ENCODE peak calls at places on chromosomes 2 and 18, in seven cellular contexts. T is Panc1; J is K562; A is Peyer's patch; I is heart left ventricle; Z is fibroblast of lung; H is CD8-positive, alpha-beta T cell. L is an unnamed sample. For H3K4me1, the result is how much of the 10 kb centered on the place peaks cover.

GRCh38 chr2:134657650-134658250 is 61.0 kb downstream of the TMEM163 start:
- DNase-seq in T (no peak), J (no peak), A (peak), I (no peak), Z (no peak), H (no peak), L (no peak)

GRCh38 chr18:44149706-44150105 is 531.0 kb upstream of the SETBP1 start:
- DNase-seq in T (no peak), J (no peak), A (no peak), I (no peak), Z (peak), H (no peak), L (no peak)

GRCh38 chr2:101981066-101981465 is 10.7 kb upstream of the IL1R2 start:
- DNase-seq in T (no peak), J (no peak), A (no peak), I (no peak), Z (no peak), H (no peak), L (no peak)

GRCh38 chr18:75376004-75376403 is 51.5 kb downstream of the SMIM21 start:
- DNase-seq in T (no peak), J (no peak), A (no peak), I (no peak), Z (no peak), H (no peak), L (no peak)

GRCh38 chr2:173760553-173760952 is 204.6 kb downstream of the SP3 start:
- DNase-seq in T (no peak), J (no peak), A (no peak), I (no peak), Z (peak), H (no peak), L (no peak)

GRCh38 chr2:15260813-15261212 is 300.3 kb downstream of the NBAS start:
- DNase-seq in T (no peak), J (no peak), A (no peak), I (no peak), Z (no peak), H (no peak), L (no peak)

GRCh38 chr2:105237045-105237765 is 4.3 kb upstream of the GPR45 start:
- DNase-seq in T (no peak), J (no peak), A (no peak), I (peak), Z (no peak), H (no peak), L (no peak)

GRCh38 chr18:36634573-36635216 is 194.1 kb downstream of the TPGS2 start:
- DNase-seq in T (no peak), J (no peak), A (no peak), I (no peak), Z (peak), H (no peak), L (no peak)

GRCh38 chr2:122908134-122908533 is 1117.0 kb upstream of the CNTNAP5 start:
- DNase-seq in T (no peak), J (no peak), A (no peak), I (no peak), Z (no peak), H (no peak), L (no peak)

GRCh38 chr2:20135631-20136050 is 84.2 kb upstream of the LAPTM4A start:
- DNase-seq in T (peak), J (peak), A (peak), I (peak), Z (peak), H (no peak), L (peak)

GRCh38 chr18:26482567-26482966 is 65.8 kb downstream of the KCTD1 start:
- DNase-seq in T (no peak), J (no peak), A (no peak), I (no peak), Z (no peak), H (no peak), L (peak)

GRCh38 chr2:32678825-32679224 is 51.0 kb downstream of the TTC27 start:
- DNase-seq in T (no peak), J (no peak), A (no peak), I (no peak), Z (peak), H (no peak), L (no peak)

GRCh38 chr2:63054812-63055509 is 4.3 kb downstream of the OTX1 start:
- DNase-seq in T (no peak), J (no peak), A (no peak), I (no peak), Z (no peak), H (no peak), L (no peak)

GRCh38 chr18:50879302-50880107 is 587 bp downstream of the ME2 start:
- DNase-seq in T (no peak), J (peak), A (peak), I (no peak), Z (peak), H (peak), L (no peak)

GRCh38 chr18:11310476-11311086 is 161.2 kb upstream of the PIEZO2 start:
- DNase-seq in T (peak), J (peak), A (no peak), I (no peak), Z (no peak), H (no peak), L (peak)

GRCh38 chr2:68253211-68254068 is 1.1 kb upstream of the PPP3R1 start:
- DNase-seq in T (peak), J (no peak), A (peak), I (no peak), Z (peak), H (peak), L (no peak)

GRCh38 chr2:38690499-38691420 is 24.8 kb downstream of the GALM start:
- DNase-seq in T (peak), J (peak), A (no peak), I (no peak), Z (peak), H (no peak), L (no peak)

GRCh38 chr2:16718551-16719404 is 53.1 kb upstream of the CYRIA start:
- DNase-seq in T (no peak), J (no peak), A (no peak), I (peak), Z (no peak), H (no peak), L (no peak)

GRCh38 chr2:170822885-170823799 is 6.5 kb downstream of the GAD1 start:
- DNase-seq in T (no peak), J (peak), A (no peak), I (no peak), Z (no peak), H (no peak), L (no peak)

GRCh38 chr2:24749069-24749691 is 44.0 kb downstream of the PTRHD1 start:
- DNase-seq in T (no peak), J (no peak), A (no peak), I (no peak), Z (no peak), H (no peak), L (no peak)

GRCh38 chr2:120587997-120588336 is 147.7 kb upstream of the GLI2 start:
- DNase-seq in T (no peak), J (no peak), A (no peak), I (no peak), Z (no peak), H (no peak), L (no peak)

GRCh38 chr2:238775591-238775990 is 72.3 kb upstream of the TWIST2 start:
- DNase-seq in T (no peak), J (no peak), A (no peak), I (no peak), Z (no peak), H (no peak), L (no peak)

GRCh38 chr18:50949185-50949584 is 18.7 kb upstream of the ELAC1 start:
- DNase-seq in T (no peak), J (no peak), A (no peak), I (no peak), Z (no peak), H (no peak), L (no peak)

GRCh38 chr2:111534816-111535803 is 348.9 kb downstream of the ANAPC1 start:
- DNase-seq in T (no peak), J (no peak), A (peak), I (no peak), Z (peak), H (no peak), L (peak)

GRCh38 chr18:6757966-6758365 is 28.4 kb downstream of the ARHGAP28 start:
- DNase-seq in T (no peak), J (no peak), A (no peak), I (no peak), Z (peak), H (no peak), L (no peak)

GRCh38 chr2:176702169-176702568 is 432.9 kb downstream of the MTX2 start:
- DNase-seq in T (no peak), J (no peak), A (no peak), I (peak), Z (no peak), H (no peak), L (no peak)

GRCh38 chr2:85011747-85012146 is 40.8 kb downstream of the KCMF1 start:
- DNase-seq in T (no peak), J (no peak), A (no peak), I (no peak), Z (no peak), H (no peak), L (no peak)

GRCh38 chr2:113162173-113162572 is 11.6 kb upstream of the PSD4 start:
- DNase-seq in T (no peak), J (no peak), A (no peak), I (no peak), Z (no peak), H (no peak), L (no peak)

GRCh38 chr18:41666251-41666650 is 288.8 kb upstream of the PIK3C3 start:
- DNase-seq in T (no peak), J (no peak), A (no peak), I (no peak), Z (no peak), H (no peak), L (no peak)

GRCh38 chr2:152647417-152648010 is 69.7 kb downstream of the PRPF40A start:
- DNase-seq in T (no peak), J (no peak), A (no peak), I (peak), Z (peak), H (no peak), L (no peak)

GRCh38 chr2:152646775-152647174 is 70.5 kb downstream of the PRPF40A start:
- DNase-seq in T (peak), J (no peak), A (no peak), I (no peak), Z (peak), H (no peak), L (no peak)

GRCh38 chr2:152649997-152650396 is 67.3 kb downstream of the PRPF40A start:
- DNase-seq in T (no peak), J (no peak), A (no peak), I (no peak), Z (no peak), H (no peak), L (no peak)

GRCh38 chr2:152646264-152646663 is 71.0 kb downstream of the PRPF40A start:
- DNase-seq in T (no peak), J (no peak), A (no peak), I (no peak), Z (no peak), H (no peak), L (no peak)

GRCh38 chr2:152648336-152648735 is 68.9 kb downstream of the PRPF40A start:
- DNase-seq in T (no peak), J (no peak), A (no peak), I (no peak), Z (peak), H (no peak), L (no peak)
- H3K4me1 ChIP-seq in T (under half), J (under half), A (under half), I (under half), Z (under half), H (under half), L (under half)

DNA sequence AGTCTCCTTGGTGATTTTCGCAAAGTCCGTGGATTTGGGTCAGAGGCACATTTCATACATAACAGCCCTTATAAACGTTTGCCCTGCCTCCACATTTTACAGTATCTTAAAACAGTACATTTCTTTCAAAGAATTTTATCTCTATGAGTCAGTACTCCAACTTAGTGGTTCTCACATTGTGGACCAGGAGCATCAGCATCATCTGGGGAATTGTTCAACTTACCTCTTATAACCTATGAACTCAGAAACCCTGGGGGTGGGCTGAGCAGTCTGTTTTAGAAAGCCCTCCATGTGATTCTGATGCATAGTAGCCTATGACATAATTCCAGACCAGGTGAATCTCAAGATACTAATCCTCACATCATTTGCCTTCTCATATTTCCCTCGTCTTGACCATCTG is 12.4 kb downstream of the SUPT7L start:
- DNase-seq in T (no peak), J (no peak), A (no peak), I (no peak), Z (peak), H (no peak), L (no peak)
- H3K4me3 ChIP-seq in T (no peak), J (no peak), A (no peak), I (no peak), Z (no peak), H (no peak), L (no peak)

DNA sequence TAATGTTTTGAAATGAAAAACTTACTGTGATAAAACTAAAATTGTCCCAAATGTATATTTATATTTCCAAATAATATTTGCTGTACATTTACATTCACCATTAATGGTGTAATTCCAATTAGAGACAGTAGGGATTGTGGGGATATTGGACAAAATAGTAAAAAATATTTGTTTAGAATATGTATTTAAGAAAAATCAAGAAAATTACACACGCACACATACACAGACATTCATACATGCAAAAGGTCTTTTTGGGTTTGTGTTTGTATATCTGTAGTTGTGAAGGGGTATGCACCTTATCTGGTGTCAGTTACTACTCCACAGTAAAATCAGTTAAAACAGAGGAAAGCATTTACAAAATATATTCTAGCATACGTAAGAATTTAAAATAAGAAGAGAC is 435.9 kb upstream of the ZNF804A start:
- DNase-seq in T (no peak), J (no peak), A (no peak), I (no peak), Z (no peak), H (no peak), L (no peak)
- TF ChIP-seq CTCF in T (no peak), J (no peak), A (no peak), I (no peak), Z (no peak), H (no peak), L (no peak)

GRCh38 chr2:109322646-109323045 is 193.6 kb downstream of the SH3RF3 start:
- DNase-seq in T (no peak), J (no peak), A (no peak), I (no peak), Z (no peak), H (no peak), L (no peak)

GRCh38 chr2:109330056-109330455 is 201.1 kb downstream of the SH3RF3 start:
- DNase-seq in T (no peak), J (no peak), A (no peak), I (no peak), Z (peak), H (no peak), L (no peak)

GRCh38 chr2:109325570-109325969 is 196.6 kb downstream of the SH3RF3 start:
- DNase-seq in T (no peak), J (no peak), A (no peak), I (no peak), Z (no peak), H (no peak), L (no peak)

GRCh38 chr2:109324859-109325258 is 195.9 kb downstream of the SH3RF3 start:
- DNase-seq in T (no peak), J (no peak), A (peak), I (peak), Z (peak), H (no peak), L (no peak)

DNA sequence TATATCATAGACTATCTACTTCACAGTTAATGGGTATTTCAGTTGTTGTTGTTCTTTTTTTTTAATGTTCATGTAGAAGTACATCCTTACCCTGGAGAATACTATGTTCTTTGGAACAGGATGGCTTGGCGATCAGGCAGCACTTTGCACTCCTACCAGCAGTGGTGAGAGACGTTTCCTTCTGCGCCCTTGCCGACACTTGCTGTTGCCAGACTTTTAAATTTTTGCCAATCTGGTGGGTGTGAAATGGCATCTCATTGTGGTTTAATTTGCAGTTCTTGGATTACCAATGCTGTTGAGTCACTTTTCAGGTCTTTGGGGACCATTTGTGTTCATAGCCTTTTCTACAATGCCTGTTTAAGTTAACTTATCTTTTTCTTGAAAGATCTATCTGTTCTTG is 197.3 kb downstream of the SH3RF3 start:
- DNase-seq in T (no peak), J (no peak), A (no peak), I (no peak), Z (no peak), H (no peak), L (no peak)
- H3K4me1 ChIP-seq in T (under half), J (under half), A (under half), I (half or more), Z (under half), H (under half), L (under half)

DNA sequence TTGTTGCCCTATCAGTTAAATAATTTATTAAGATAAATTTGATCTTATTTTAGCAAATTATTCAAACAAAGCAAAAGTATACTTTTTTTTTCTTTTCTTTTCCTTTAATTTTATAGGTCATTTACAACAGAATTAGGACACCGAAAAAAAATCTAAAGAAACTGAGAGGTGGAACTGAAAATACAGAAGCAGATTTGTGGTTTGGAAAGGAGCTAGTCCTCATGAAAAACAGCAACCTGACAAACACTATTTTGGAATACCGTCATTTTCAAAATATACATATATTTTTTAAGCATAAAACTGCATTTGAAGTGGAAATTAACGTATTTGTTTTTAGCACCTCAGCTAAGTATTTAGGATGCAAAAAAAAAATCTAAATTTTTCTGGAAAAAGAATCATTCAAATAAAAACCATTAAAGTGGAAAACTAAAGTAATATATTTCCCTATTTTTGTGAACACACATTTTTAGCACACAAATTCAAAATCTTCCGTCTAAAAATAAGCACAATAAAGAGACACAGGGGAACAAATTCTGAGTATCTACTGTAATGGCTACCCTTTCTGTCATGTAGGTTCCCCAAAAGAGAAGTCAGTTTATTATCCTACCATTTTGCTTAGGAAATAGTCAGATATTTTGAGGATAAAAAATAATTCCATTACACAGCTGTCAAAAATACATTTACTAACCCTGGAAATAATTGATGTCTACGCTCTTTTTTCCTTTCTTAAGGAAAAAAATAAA is 2.7 kb downstream of the CCDC88A start:
- DNase-seq in T (no peak), J (no peak), A (no peak), I (no peak), Z (no peak), H (no peak), L (no peak)
- H3K4me3 ChIP-seq in T (peak), J (peak), A (no peak), I (peak), Z (peak), H (no peak), L (no peak)

GRCh38 chr2:46294185-46294836 is 2.9 kb upstream of the EPAS1 start:
- DNase-seq in T (no peak), J (peak), A (no peak), I (no peak), Z (no peak), H (peak), L (peak)
- TF ChIP-seq CTCF in T (peak), J (peak), A (no peak), I (peak), Z (peak), H (no peak), L (peak)

DNA sequence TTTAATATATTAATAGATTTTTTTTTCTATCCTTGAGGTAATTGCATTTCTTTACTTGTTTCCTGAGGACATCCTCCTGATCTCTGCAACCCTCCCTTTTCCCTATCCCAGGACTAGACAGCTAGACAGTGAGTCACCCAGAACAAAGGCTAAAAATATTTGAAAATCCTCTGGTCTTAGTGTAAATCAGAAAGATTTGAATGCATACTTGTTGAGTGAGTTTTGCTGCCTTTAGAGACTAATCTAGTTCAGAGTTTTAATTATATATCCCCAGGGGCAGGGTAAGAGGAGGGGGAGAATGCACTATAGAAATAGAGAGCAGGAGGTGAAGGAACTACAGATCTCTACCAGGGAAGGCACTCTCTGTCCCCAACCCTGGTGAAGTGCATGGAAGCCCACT is 202.3 kb upstream of the TCF4 start:
- DNase-seq in T (no peak), J (no peak), A (no peak), I (no peak), Z (peak), H (no peak), L (no peak)
- H3K4me1 ChIP-seq in T (under half), J (under half), A (under half), I (under half), Z (under half), H (under half), L (under half)